ENCODE peak calls at places on chromosome 18, in ten cellular contexts. K is transverse colon, T is ovary, S is A549, A is HepG2, F is upper lobe of left lung, M is suprapubic skin, E is stomach, V is H1, J is SK-N-SH. B is an unnamed sample.

GRCh38 chr18:26532367-26533340 is 15.7 kb downstream of the KCTD1 start:
- DNase-seq in T (no peak), E (no peak), V (no peak), S (no peak), A (no peak), F (no peak), M (no peak), K (no peak), J (no peak), B (no peak)

GRCh38 chr18:37564796-37565137 is 831 bp downstream of the CELF4 start:
- DNase-seq in M (peak), K (peak), V (peak), F (peak), A (no peak), E (peak), S (peak), J (peak), T (peak), B (peak)

GRCh38 chr18:49018961-49019445 is 68.2 kb upstream of the SMAD7 start:
- DNase-seq in M (peak), S (no peak), T (peak), F (no peak), K (peak), E (peak), J (peak), A (no peak), V (peak), B (no peak)

GRCh38 chr18:76275913-76276312 is 219.1 kb downstream of the ZNF516 start:
- DNase-seq in A (no peak), V (no peak), S (no peak), J (no peak), F (no peak), T (no peak), E (no peak), K (no peak), M (no peak), B (no peak)

GRCh38 chr18:27750014-27750413 is 426.9 kb downstream of the CDH2 start:
- DNase-seq in F (no peak), J (peak), V (peak), A (peak), M (no peak), E (peak), K (no peak), S (peak), T (no peak), B (no peak)

GRCh38 chr18:45951021-45951714 is 16.0 kb downstream of the EPG5 start:
- DNase-seq in J (no peak), K (no peak), A (no peak), V (no peak), E (no peak), T (no peak), M (no peak), F (peak), S (peak), B (no peak)

GRCh38 chr18:79944126-79944731 is 7.2 kb downstream of the SLC66A2 start:
- DNase-seq in E (peak), K (peak), M (peak), F (peak), S (no peak), J (no peak), A (no peak), V (no peak), T (peak), B (no peak)

GRCh38 chr18:12079504-12080237 is 14.0 kb upstream of the ANKRD62 start:
- DNase-seq in J (no peak), T (peak), F (no peak), V (no peak), E (no peak), M (no peak), K (no peak), A (peak), S (no peak), B (peak)

GRCh38 chr18:79987566-79987965 is 797 bp downstream of the TXNL4A start:
- DNase-seq in M (no peak), K (no peak), S (no peak), A (no peak), V (no peak), J (no peak), T (no peak), E (no peak), F (no peak), B (no peak)

GRCh38 chr18:36899289-36899688 is 70.4 kb downstream of the KIAA1328 start:
- DNase-seq in A (peak), M (no peak), T (no peak), K (no peak), E (no peak), S (peak), J (no peak), V (no peak), F (no peak), B (no peak)

GRCh38 chr18:48948112-48949050 is 2.4 kb downstream of the SMAD7 start:
- DNase-seq in T (peak), A (peak), K (peak), M (no peak), S (no peak), V (no peak), J (peak), F (peak), E (peak), B (no peak)

GRCh38 chr18:78814321-78814720 is 165.3 kb upstream of the SALL3 start:
- DNase-seq in F (peak), K (no peak), T (no peak), J (no peak), V (no peak), S (no peak), E (no peak), A (peak), M (peak), B (no peak)

GRCh38 chr18:47772374-47773248 is 157.8 kb downstream of the SMAD2 start:
- DNase-seq in E (peak), A (peak), S (peak), M (no peak), V (peak), T (no peak), K (peak), J (no peak), F (peak), B (no peak)

GRCh38 chr18:49023281-49023937 is 72.6 kb upstream of the SMAD7 start:
- DNase-seq in K (peak), A (no peak), S (no peak), F (no peak), M (peak), V (no peak), E (peak), J (no peak), T (no peak), B (no peak)

GRCh38 chr18:61774846-61775245 is 118.0 kb downstream of the RNF152 start:
- DNase-seq in J (no peak), S (no peak), A (no peak), F (no peak), M (no peak), K (no peak), T (no peak), V (no peak), E (no peak), B (no peak)

GRCh38 chr18:21191596-21192307 is 50.3 kb upstream of the GREB1L start:
- DNase-seq in K (peak), V (peak), F (peak), E (peak), A (peak), T (peak), J (peak), M (no peak), S (peak), B (peak)

GRCh38 chr18:2537281-2537680 is 34.0 kb downstream of the METTL4 start:
- DNase-seq in A (no peak), J (no peak), V (no peak), S (no peak), K (no peak), E (no peak), F (no peak), M (no peak), T (no peak), B (no peak)

GRCh38 chr18:74497778-74498177 is 1.6 kb downstream of the CNDP2 start:
- DNase-seq in E (no peak), M (no peak), V (no peak), J (no peak), F (no peak), A (no peak), S (no peak), K (no peak), T (no peak), B (no peak)

GRCh38 chr18:62964432-62964831 is 249.1 kb downstream of the PHLPP1 start:
- DNase-seq in F (no peak), K (no peak), T (no peak), M (no peak), J (no peak), E (no peak), A (no peak), V (no peak), S (no peak), B (no peak)

GRCh38 chr18:60202702-60203101 is 169.9 kb downstream of the MC4R start:
- DNase-seq in V (no peak), M (no peak), K (no peak), S (no peak), T (no peak), F (no peak), E (no peak), A (no peak), J (no peak), B (no peak)

GRCh38 chr18:53745228-53745967 is 479.1 kb downstream of the MBD2 start:
- DNase-seq in E (no peak), V (no peak), A (no peak), T (no peak), K (no peak), S (peak), F (peak), M (no peak), J (no peak), B (no peak)

GRCh38 chr18:8426401-8426800 is 182.8 kb upstream of the RAB12 start:
- DNase-seq in J (no peak), V (peak), M (no peak), E (no peak), T (no peak), F (no peak), S (peak), A (peak), K (no peak), B (no peak)

GRCh38 chr18:41617592-41617991 is 337.4 kb upstream of the PIK3C3 start:
- DNase-seq in A (no peak), F (no peak), K (no peak), S (no peak), E (no peak), M (no peak), T (no peak), V (no peak), J (peak), B (no peak)

DNA sequence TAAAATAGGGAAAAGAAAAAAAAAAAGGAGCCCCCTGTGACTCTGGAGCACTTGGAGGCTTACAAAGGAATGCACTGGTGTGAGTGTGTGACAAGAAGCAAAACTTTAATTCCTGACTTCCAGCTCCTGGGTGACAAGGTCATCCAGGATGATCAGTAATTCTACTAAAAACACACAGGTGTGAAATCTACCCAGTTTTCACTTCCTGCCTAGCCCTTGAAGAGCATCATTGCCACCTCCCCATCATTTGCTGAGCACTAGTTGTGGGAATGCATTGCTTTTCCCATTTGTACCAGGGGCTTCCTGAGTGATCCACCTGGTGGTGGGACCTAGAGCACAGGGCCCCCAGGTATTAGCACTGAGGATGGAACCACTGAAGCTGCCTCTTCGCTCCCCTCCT is 139.7 kb upstream of the RIOK3 start:
- DNase-seq in F (no peak), E (no peak), J (no peak), S (no peak), K (no peak), M (no peak), T (no peak), A (no peak), V (no peak), B (no peak)
- TF ChIP-seq EP300 in F (no peak), E (no peak), J (no peak), S (no peak), K (no peak), M (no peak), T (no peak), A (no peak), V (no peak), B (no peak)

GRCh38 chr18:13465126-13465446 is 246.5 kb downstream of the LDLRAD4 start:
- DNase-seq in J (no peak), E (no peak), T (no peak), M (no peak), F (no peak), A (no peak), K (no peak), V (no peak), S (no peak), B (no peak)
- H3K27ac ChIP-seq in J (no peak), E (peak), T (no peak), M (no peak), F (peak), A (no peak), K (peak), V (no peak), S (no peak), B (peak)

DNA sequence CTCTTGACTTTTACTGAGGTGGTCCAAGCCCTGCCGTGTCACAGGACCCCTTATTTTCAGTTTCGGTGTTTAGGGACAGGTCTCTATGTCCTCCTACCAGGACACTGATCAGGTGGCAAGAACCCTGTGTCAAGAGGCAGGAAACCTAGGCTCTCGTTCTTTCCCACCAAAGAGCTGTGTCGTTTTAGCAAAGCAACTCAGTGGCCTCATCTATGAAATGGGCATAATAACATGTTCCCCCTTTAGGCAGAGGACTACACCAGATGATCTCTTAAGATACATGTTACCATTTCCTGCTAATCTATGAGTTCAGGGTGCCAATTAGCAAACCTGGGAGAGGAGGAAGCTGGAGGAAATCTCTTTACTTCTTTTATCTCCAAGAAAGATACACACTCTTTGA is 1.9 kb downstream of the RAB31 start:
- DNase-seq in F (no peak), V (no peak), E (no peak), J (no peak), A (no peak), K (no peak), S (no peak), T (no peak), M (no peak), B (no peak)
- H3K4me3 ChIP-seq in F (peak), V (no peak), E (peak), J (no peak), A (no peak), K (peak), S (no peak), T (peak), M (peak), B (no peak)

GRCh38 chr18:183769-184168 is 25.4 kb downstream of the USP14 start:
- DNase-seq in K (no peak), T (no peak), V (no peak), M (no peak), F (no peak), A (no peak), J (peak), E (no peak), S (no peak), B (no peak)
- TF ChIP-seq EP300 in K (no peak), T (no peak), V (no peak), M (no peak), F (no peak), A (no peak), J (no peak), E (no peak), S (no peak), B (no peak)